ENCODE peak calls at places on chromosome 10, in ten cellular contexts. One of them, this sample, is unnamed.

GRCh38 chr10:112951349-112952281 is 1.6 kb downstream of the TCF7L2 start:
- DNase-seq in Peyer's patch: peak
- DNase-seq in cardiac fibroblast: peak
- DNase-seq in fibroblast of the conjunctiva: peak
- DNase-seq in stimulated activated CD8-positive, alpha-beta memory T cell treated with anti-CD3 and anti-CD28 coated beads, Interleukin-4, amount 100 ng/mL, for 4 hours: peak
- DNase-seq in left lobe of liver: peak
- DNase-seq in cardiac muscle cell: peak
- DNase-seq in SK-N-SH: peak
- DNase-seq in neural progenitor cell: peak
- DNase-seq in T-helper 9 cell: peak
- DNase-seq in this sample: peak

GRCh38 chr10:79468015-79468560 is 22.7 kb upstream of the ZCCHC24 start:
- DNase-seq in Peyer's patch: no peak
- DNase-seq in cardiac fibroblast: no peak
- DNase-seq in fibroblast of the conjunctiva: no peak
- DNase-seq in stimulated activated CD8-positive, alpha-beta memory T cell treated with anti-CD3 and anti-CD28 coated beads, Interleukin-4, amount 100 ng/mL, for 4 hours: no peak
- DNase-seq in left lobe of liver: no peak
- DNase-seq in cardiac muscle cell: no peak
- DNase-seq in SK-N-SH: no peak
- DNase-seq in neural progenitor cell: no peak
- DNase-seq in T-helper 9 cell: no peak
- DNase-seq in this sample: no peak

GRCh38 chr10:23742807-23743206 is 303.9 kb downstream of the OTUD1 start:
- DNase-seq in Peyer's patch: no peak
- DNase-seq in cardiac fibroblast: no peak
- DNase-seq in fibroblast of the conjunctiva: no peak
- DNase-seq in stimulated activated CD8-positive, alpha-beta memory T cell treated with anti-CD3 and anti-CD28 coated beads, Interleukin-4, amount 100 ng/mL, for 4 hours: no peak
- DNase-seq in left lobe of liver: no peak
- DNase-seq in cardiac muscle cell: no peak
- DNase-seq in SK-N-SH: no peak
- DNase-seq in neural progenitor cell: no peak
- DNase-seq in T-helper 9 cell: no peak
- DNase-seq in this sample: no peak

GRCh38 chr10:35464805-35465456 is 128.6 kb downstream of the CCNY start:
- DNase-seq in Peyer's patch: no peak
- DNase-seq in cardiac fibroblast: peak
- DNase-seq in fibroblast of the conjunctiva: no peak
- DNase-seq in stimulated activated CD8-positive, alpha-beta memory T cell treated with anti-CD3 and anti-CD28 coated beads, Interleukin-4, amount 100 ng/mL, for 4 hours: no peak
- DNase-seq in left lobe of liver: no peak
- DNase-seq in cardiac muscle cell: no peak
- DNase-seq in SK-N-SH: no peak
- DNase-seq in neural progenitor cell: peak
- DNase-seq in T-helper 9 cell: no peak
- DNase-seq in this sample: no peak

GRCh38 chr10:43843331-43844101 is 194.8 kb upstream of the ZNF32 start:
- DNase-seq in Peyer's patch: no peak
- DNase-seq in cardiac fibroblast: peak
- DNase-seq in fibroblast of the conjunctiva: peak
- DNase-seq in stimulated activated CD8-positive, alpha-beta memory T cell treated with anti-CD3 and anti-CD28 coated beads, Interleukin-4, amount 100 ng/mL, for 4 hours: no peak
- DNase-seq in left lobe of liver: no peak
- DNase-seq in cardiac muscle cell: no peak
- DNase-seq in SK-N-SH: no peak
- DNase-seq in neural progenitor cell: no peak
- DNase-seq in T-helper 9 cell: no peak
- DNase-seq in this sample: peak

GRCh38 chr10:61705022-61705675 is 42.4 kb downstream of the CABCOCO1 start:
- DNase-seq in Peyer's patch: no peak
- DNase-seq in cardiac fibroblast: no peak
- DNase-seq in fibroblast of the conjunctiva: no peak
- DNase-seq in stimulated activated CD8-positive, alpha-beta memory T cell treated with anti-CD3 and anti-CD28 coated beads, Interleukin-4, amount 100 ng/mL, for 4 hours: no peak
- DNase-seq in left lobe of liver: no peak
- DNase-seq in cardiac muscle cell: no peak
- DNase-seq in SK-N-SH: no peak
- DNase-seq in neural progenitor cell: no peak
- DNase-seq in T-helper 9 cell: no peak
- DNase-seq in this sample: no peak

GRCh38 chr10:20091698-20092097 is 275.5 kb downstream of the PLXDC2 start:
- DNase-seq in Peyer's patch: peak
- DNase-seq in cardiac fibroblast: no peak
- DNase-seq in fibroblast of the conjunctiva: no peak
- DNase-seq in stimulated activated CD8-positive, alpha-beta memory T cell treated with anti-CD3 and anti-CD28 coated beads, Interleukin-4, amount 100 ng/mL, for 4 hours: no peak
- DNase-seq in left lobe of liver: no peak
- DNase-seq in cardiac muscle cell: no peak
- DNase-seq in SK-N-SH: no peak
- DNase-seq in neural progenitor cell: no peak
- DNase-seq in T-helper 9 cell: no peak
- DNase-seq in this sample: no peak

GRCh38 chr10:63573068-63573697 is 52.0 kb downstream of the REEP3 start:
- DNase-seq in Peyer's patch: no peak
- DNase-seq in cardiac fibroblast: peak
- DNase-seq in fibroblast of the conjunctiva: no peak
- DNase-seq in stimulated activated CD8-positive, alpha-beta memory T cell treated with anti-CD3 and anti-CD28 coated beads, Interleukin-4, amount 100 ng/mL, for 4 hours: no peak
- DNase-seq in left lobe of liver: no peak
- DNase-seq in cardiac muscle cell: no peak
- DNase-seq in SK-N-SH: peak
- DNase-seq in neural progenitor cell: no peak
- DNase-seq in T-helper 9 cell: no peak
- DNase-seq in this sample: no peak

GRCh38 chr10:78832281-78832680 is 236.5 kb upstream of the ZMIZ1 start:
- DNase-seq in Peyer's patch: no peak
- DNase-seq in cardiac fibroblast: no peak
- DNase-seq in fibroblast of the conjunctiva: no peak
- DNase-seq in stimulated activated CD8-positive, alpha-beta memory T cell treated with anti-CD3 and anti-CD28 coated beads, Interleukin-4, amount 100 ng/mL, for 4 hours: no peak
- DNase-seq in left lobe of liver: no peak
- DNase-seq in cardiac muscle cell: no peak
- DNase-seq in SK-N-SH: no peak
- DNase-seq in neural progenitor cell: no peak
- DNase-seq in T-helper 9 cell: no peak
- DNase-seq in this sample: no peak

GRCh38 chr10:97659589-97659988 is 19.1 kb downstream of the PI4K2A start:
- DNase-seq in Peyer's patch: no peak
- DNase-seq in cardiac fibroblast: peak
- DNase-seq in fibroblast of the conjunctiva: peak
- DNase-seq in stimulated activated CD8-positive, alpha-beta memory T cell treated with anti-CD3 and anti-CD28 coated beads, Interleukin-4, amount 100 ng/mL, for 4 hours: no peak
- DNase-seq in left lobe of liver: no peak
- DNase-seq in cardiac muscle cell: no peak
- DNase-seq in SK-N-SH: peak
- DNase-seq in neural progenitor cell: no peak
- DNase-seq in T-helper 9 cell: no peak
- DNase-seq in this sample: no peak

GRCh38 chr10:119189811-119190282 is 11.2 kb upstream of the PRDX3 start:
- DNase-seq in Peyer's patch: peak
- DNase-seq in cardiac fibroblast: peak
- DNase-seq in fibroblast of the conjunctiva: no peak
- DNase-seq in stimulated activated CD8-positive, alpha-beta memory T cell treated with anti-CD3 and anti-CD28 coated beads, Interleukin-4, amount 100 ng/mL, for 4 hours: no peak
- DNase-seq in left lobe of liver: no peak
- DNase-seq in cardiac muscle cell: no peak
- DNase-seq in SK-N-SH: no peak
- DNase-seq in neural progenitor cell: no peak
- DNase-seq in T-helper 9 cell: no peak
- DNase-seq in this sample: no peak

GRCh38 chr10:18271481-18271880 is 131.3 kb downstream of the CACNB2 start:
- DNase-seq in Peyer's patch: no peak
- DNase-seq in cardiac fibroblast: no peak
- DNase-seq in fibroblast of the conjunctiva: no peak
- DNase-seq in stimulated activated CD8-positive, alpha-beta memory T cell treated with anti-CD3 and anti-CD28 coated beads, Interleukin-4, amount 100 ng/mL, for 4 hours: no peak
- DNase-seq in left lobe of liver: no peak
- DNase-seq in cardiac muscle cell: no peak
- DNase-seq in SK-N-SH: no peak
- DNase-seq in neural progenitor cell: peak
- DNase-seq in T-helper 9 cell: no peak
- DNase-seq in this sample: no peak